ENCODE peak calls at places on chromosomes 2 and 18, in five cellular contexts. One of them, this sample, is unnamed.

GRCh38 chr2:132567682-132568081 is 102.3 kb downstream of the LYPD1 start:
- DNase-seq in cardiac fibroblast: no peak
- DNase-seq in astrocyte of the spinal cord: no peak
- DNase-seq in GM12865: no peak
- DNase-seq in activated CD8-positive, alpha-beta memory T cell treated with anti-CD3 and anti-CD28 coated beads for 24 hours: no peak
- DNase-seq in this sample: no peak

GRCh38 chr2:236365258-236366048 is 101.2 kb upstream of the ASB18 start:
- DNase-seq in cardiac fibroblast: no peak
- DNase-seq in activated CD8-positive, alpha-beta memory T cell treated with anti-CD3 and anti-CD28 coated beads for 24 hours: no peak
- DNase-seq in GM12865: no peak
- DNase-seq in astrocyte of the spinal cord: no peak
- DNase-seq in this sample: no peak

GRCh38 chr2:32807662-32808061 is 139.1 kb upstream of the LTBP1 start:
- DNase-seq in astrocyte of the spinal cord: no peak
- DNase-seq in GM12865: no peak
- DNase-seq in cardiac fibroblast: no peak
- DNase-seq in activated CD8-positive, alpha-beta memory T cell treated with anti-CD3 and anti-CD28 coated beads for 24 hours: no peak
- DNase-seq in this sample: no peak

GRCh38 chr2:20573611-20574422 is 77.1 kb downstream of the HS1BP3 start:
- DNase-seq in GM12865: no peak
- DNase-seq in astrocyte of the spinal cord: peak; percentile 89
- DNase-seq in cardiac fibroblast: peak; percentile 60
- DNase-seq in activated CD8-positive, alpha-beta memory T cell treated with anti-CD3 and anti-CD28 coated beads for 24 hours: no peak
- DNase-seq in this sample: no peak

GRCh38 chr2:106332054-106332453 is 136.2 kb downstream of the RGPD3 start:
- DNase-seq in astrocyte of the spinal cord: no peak
- DNase-seq in activated CD8-positive, alpha-beta memory T cell treated with anti-CD3 and anti-CD28 coated beads for 24 hours: no peak
- DNase-seq in cardiac fibroblast: no peak
- DNase-seq in GM12865: no peak
- DNase-seq in this sample: no peak

GRCh38 chr2:136136921-136137320 is 19.0 kb upstream of the CXCR4 start:
- DNase-seq in GM12865: no peak
- DNase-seq in activated CD8-positive, alpha-beta memory T cell treated with anti-CD3 and anti-CD28 coated beads for 24 hours: no peak
- DNase-seq in astrocyte of the spinal cord: no peak
- DNase-seq in cardiac fibroblast: no peak
- DNase-seq in this sample: no peak

GRCh38 chr2:85954192-85954900 is 65.6 kb upstream of the ST3GAL5 start:
- DNase-seq in activated CD8-positive, alpha-beta memory T cell treated with anti-CD3 and anti-CD28 coated beads for 24 hours: no peak
- DNase-seq in cardiac fibroblast: no peak
- DNase-seq in astrocyte of the spinal cord: no peak
- DNase-seq in GM12865: no peak
- DNase-seq in this sample: peak; percentile 21

GRCh38 chr18:13617826-13618515 is 108.4 kb downstream of the FAM210A start:
- DNase-seq in astrocyte of the spinal cord: no peak
- DNase-seq in activated CD8-positive, alpha-beta memory T cell treated with anti-CD3 and anti-CD28 coated beads for 24 hours: no peak
- DNase-seq in cardiac fibroblast: no peak
- DNase-seq in GM12865: no peak
- DNase-seq in this sample: no peak

GRCh38 chr2:57434429-57434828 is 612.2 kb upstream of the VRK2 start:
- DNase-seq in cardiac fibroblast: no peak
- DNase-seq in astrocyte of the spinal cord: no peak
- DNase-seq in GM12865: no peak
- DNase-seq in activated CD8-positive, alpha-beta memory T cell treated with anti-CD3 and anti-CD28 coated beads for 24 hours: no peak
- DNase-seq in this sample: no peak

GRCh38 chr18:42798606-42799005 is 316.9 kb downstream of the RIT2 start:
- DNase-seq in astrocyte of the spinal cord: no peak
- DNase-seq in cardiac fibroblast: no peak
- DNase-seq in GM12865: no peak
- DNase-seq in activated CD8-positive, alpha-beta memory T cell treated with anti-CD3 and anti-CD28 coated beads for 24 hours: no peak
- DNase-seq in this sample: no peak

GRCh38 chr2:180705122-180705521 is 275.3 kb upstream of the UBE2E3 start:
- DNase-seq in astrocyte of the spinal cord: peak; percentile 26
- DNase-seq in activated CD8-positive, alpha-beta memory T cell treated with anti-CD3 and anti-CD28 coated beads for 24 hours: no peak
- DNase-seq in GM12865: no peak
- DNase-seq in cardiac fibroblast: peak; percentile 68
- DNase-seq in this sample: no peak

GRCh38 chr2:189559579-189560272 is 20.9 kb downstream of the SLC40A1 start:
- DNase-seq in astrocyte of the spinal cord: no peak
- DNase-seq in activated CD8-positive, alpha-beta memory T cell treated with anti-CD3 and anti-CD28 coated beads for 24 hours: no peak
- DNase-seq in cardiac fibroblast: no peak
- DNase-seq in GM12865: no peak
- DNase-seq in this sample: no peak

GRCh38 chr2:73232471-73233153 is 427 bp downstream of the PRADC1 start:
- DNase-seq in activated CD8-positive, alpha-beta memory T cell treated with anti-CD3 and anti-CD28 coated beads for 24 hours: peak; percentile 76
- DNase-seq in astrocyte of the spinal cord: no peak
- DNase-seq in GM12865: peak; percentile 55
- DNase-seq in cardiac fibroblast: peak; percentile 10
- DNase-seq in this sample: peak; percentile 55

GRCh38 chr2:219286436-219287115 is 7.4 kb downstream of the DNAJB2 start:
- DNase-seq in astrocyte of the spinal cord: no peak
- DNase-seq in GM12865: no peak
- DNase-seq in activated CD8-positive, alpha-beta memory T cell treated with anti-CD3 and anti-CD28 coated beads for 24 hours: no peak
- DNase-seq in cardiac fibroblast: no peak
- DNase-seq in this sample: no peak

GRCh38 chr2:197174539-197175094 is 136.0 kb downstream of the ANKRD44 start:
- DNase-seq in GM12865: no peak
- DNase-seq in cardiac fibroblast: peak; percentile 73
- DNase-seq in astrocyte of the spinal cord: peak; percentile 80
- DNase-seq in activated CD8-positive, alpha-beta memory T cell treated with anti-CD3 and anti-CD28 coated beads for 24 hours: no peak
- DNase-seq in this sample: no peak

GRCh38 chr2:36650031-36650430 is 46.5 kb upstream of the VIT start:
- DNase-seq in GM12865: peak; percentile 70
- DNase-seq in cardiac fibroblast: peak; percentile 85
- DNase-seq in astrocyte of the spinal cord: peak; percentile 56
- DNase-seq in activated CD8-positive, alpha-beta memory T cell treated with anti-CD3 and anti-CD28 coated beads for 24 hours: no peak
- DNase-seq in this sample: peak; percentile 40

GRCh38 chr2:102764083-102764482 is 2.3 kb downstream of the TMEM182 start:
- DNase-seq in GM12865: no peak
- DNase-seq in astrocyte of the spinal cord: peak; percentile 18
- DNase-seq in cardiac fibroblast: peak; percentile 33
- DNase-seq in activated CD8-positive, alpha-beta memory T cell treated with anti-CD3 and anti-CD28 coated beads for 24 hours: no peak
- DNase-seq in this sample: no peak

GRCh38 chr2:205024822-205025518 is 479.7 kb downstream of the PARD3B start:
- DNase-seq in GM12865: no peak
- DNase-seq in astrocyte of the spinal cord: peak; percentile 94
- DNase-seq in activated CD8-positive, alpha-beta memory T cell treated with anti-CD3 and anti-CD28 coated beads for 24 hours: no peak
- DNase-seq in cardiac fibroblast: peak; percentile 94
- DNase-seq in this sample: peak; percentile 68

GRCh38 chr2:9201185-9201891 is 5.3 kb upstream of the ASAP2 start:
- DNase-seq in cardiac fibroblast: peak; percentile 86
- DNase-seq in GM12865: no peak
- DNase-seq in astrocyte of the spinal cord: peak; percentile 75
- DNase-seq in activated CD8-positive, alpha-beta memory T cell treated with anti-CD3 and anti-CD28 coated beads for 24 hours: no peak
- DNase-seq in this sample: no peak

GRCh38 chr2:75458201-75458600 is 102.5 kb downstream of the EVA1A start:
- DNase-seq in activated CD8-positive, alpha-beta memory T cell treated with anti-CD3 and anti-CD28 coated beads for 24 hours: no peak
- DNase-seq in cardiac fibroblast: no peak
- DNase-seq in GM12865: no peak
- DNase-seq in astrocyte of the spinal cord: no peak
- DNase-seq in this sample: no peak

GRCh38 chr18:76259012-76259568 is 236.0 kb downstream of the ZNF516 start:
- DNase-seq in activated CD8-positive, alpha-beta memory T cell treated with anti-CD3 and anti-CD28 coated beads for 24 hours: no peak
- DNase-seq in cardiac fibroblast: no peak
- DNase-seq in astrocyte of the spinal cord: no peak
- DNase-seq in GM12865: no peak
- DNase-seq in this sample: no peak

This sample was measured in NB4.